ENCODE peak calls at places on chromosomes 5 and 9, in ten cellular contexts. J is left ventricle myocardium inferior; I is astrocyte; M is stimulated activated CD4-positive, alpha-beta T cell treated with anti-CD3 and anti-CD28 coated beads, Interleukin-15, amount 100 ng/mL, for 24 hours; Z is upper lobe of left lung; A is H54; H is psoas muscle; C is sigmoid colon; L is MV-4-11; U is NCI-H1092. W is an unnamed sample.

GRCh38 chr9:126420643-126421564 is 94.3 kb downstream of the MVB12B start:
- DNase-seq in Z (no peak), J (no peak), H (no peak), M (no peak), A (peak), L (no peak), C (no peak), U (peak), I (peak), W (no peak)

GRCh38 chr5:180817847-180818246 is 15.2 kb upstream of the MGAT1 start:
- DNase-seq in L (peak), H (no peak), U (no peak), J (no peak), I (no peak), Z (no peak), A (no peak), M (no peak), C (peak), W (no peak)

GRCh38 chr9:128055222-128056040 is 11.7 kb downstream of the NAIF1 start:
- DNase-seq in A (no peak), I (no peak), L (peak), Z (no peak), H (peak), J (peak), U (no peak), M (no peak), C (peak), W (peak)

GRCh38 chr5:164360589-164360988 is 855.2 kb downstream of the MAT2B start:
- DNase-seq in H (no peak), C (no peak), U (no peak), J (no peak), A (no peak), M (no peak), L (peak), Z (no peak), I (peak), W (no peak)

GRCh38 chr5:77155179-77155839 is 55.2 kb upstream of the PDE8B start:
- DNase-seq in H (no peak), I (no peak), L (no peak), Z (no peak), A (no peak), J (no peak), C (no peak), M (peak), U (no peak), W (no peak)

GRCh38 chr9:109401169-109401989 is 80.5 kb upstream of the EPB41L4B start:
- DNase-seq in H (no peak), Z (no peak), J (no peak), A (peak), L (peak), C (no peak), U (peak), I (peak), M (peak), W (peak)

GRCh38 chr9:107929439-107929838 is 439.9 kb upstream of the KLF4 start:
- DNase-seq in L (peak), H (peak), J (peak), A (no peak), I (no peak), U (peak), C (peak), M (no peak), Z (no peak), W (peak)

GRCh38 chr9:26034776-26035175 is 356.5 kb upstream of the TUSC1 start:
- DNase-seq in U (no peak), Z (no peak), M (no peak), L (no peak), J (no peak), I (no peak), A (no peak), C (no peak), H (no peak), W (no peak)

GRCh38 chr9:92155221-92155620 is 40.0 kb upstream of the SPTLC1 start:
- DNase-seq in U (no peak), J (no peak), H (no peak), I (no peak), C (no peak), L (no peak), A (no peak), Z (no peak), M (no peak), W (no peak)

GRCh38 chr5:168807261-168807660 is 228.1 kb upstream of the PANK3 start:
- DNase-seq in L (no peak), C (no peak), H (no peak), M (no peak), J (no peak), U (no peak), Z (no peak), A (no peak), I (peak), W (no peak)

GRCh38 chr9:129182625-129183494 is 4.8 kb upstream of the IER5L start:
- DNase-seq in Z (no peak), L (peak), U (no peak), I (no peak), J (no peak), H (peak), M (no peak), C (no peak), A (no peak), W (peak)

GRCh38 chr5:217860-218456 is at the start of the genes CCDC127 and SDHA:
- DNase-seq in I (peak), Z (peak), U (peak), L (peak), A (peak), H (peak), M (peak), C (peak), J (peak), W (peak)

GRCh38 chr5:18314192-18314778 is 680.0 kb downstream of the TAF11L14 start:
- DNase-seq in U (no peak), H (no peak), I (peak), C (no peak), J (no peak), M (peak), A (peak), L (peak), Z (no peak), W (no peak)

GRCh38 chr9:69339620-69340019 is 14.6 kb downstream of the ENTREP1 start:
- DNase-seq in L (no peak), J (peak), Z (no peak), C (no peak), U (no peak), H (no peak), M (no peak), A (no peak), I (no peak), W (no peak)

GRCh38 chr9:12813960-12814876 is 39.4 kb downstream of the LURAP1L start:
- DNase-seq in A (peak), I (peak), L (peak), U (peak), C (peak), Z (no peak), M (no peak), J (no peak), H (peak), W (peak)

GRCh38 chr5:122612901-122613300 is 162.0 kb upstream of the SNX2 start:
- DNase-seq in A (no peak), M (no peak), C (no peak), U (no peak), J (no peak), H (no peak), I (no peak), Z (no peak), L (no peak), W (no peak)

GRCh38 chr9:137053944-137054931 is at the start of gene ENTPD2:
- DNase-seq in M (peak), Z (peak), I (no peak), U (no peak), A (no peak), H (no peak), L (no peak), C (no peak), J (no peak), W (no peak)

GRCh38 chr9:93132287-93132927 is 1.6 kb downstream of the NINJ1 start:
- DNase-seq in J (peak), C (peak), L (no peak), U (no peak), Z (peak), A (no peak), M (no peak), H (no peak), I (peak), W (no peak)

GRCh38 chr9:134908524-134909364 is 9.0 kb downstream of the FCN1 start:
- DNase-seq in C (no peak), U (no peak), L (no peak), J (no peak), M (no peak), Z (no peak), H (no peak), I (no peak), A (no peak), W (no peak)

GRCh38 chr5:124888050-124888506 is 141.6 kb upstream of the ZNF608 start:
- DNase-seq in H (no peak), U (peak), J (no peak), C (no peak), I (no peak), M (no peak), Z (no peak), L (no peak), A (no peak), W (no peak)

GRCh38 chr5:172504736-172505402 is 50.5 kb upstream of the SH3PXD2B start:
- DNase-seq in Z (no peak), A (no peak), J (peak), U (no peak), L (no peak), H (peak), I (no peak), C (peak), M (no peak), W (peak)

W was measured in left cardiac atrium.